ENCODE peak calls at places on chromosomes 13 and 19, in ten cellular contexts. I is ELF-1; K is activated T-cell treated with anti-CD3 and anti-CD28 coated beads, Interleukin-2, amount 50 U/mL, for 48 hours; B is COLO829; H is breast epithelium; S is ELR; L is brain microvascular endothelial cell; F is activated T-helper 2 cell treated with anti-CD3 and anti-CD28 coated beads, Interferon-gamma antibody, Interleukin-2, Interleukin-4, amounts not matched to agents 10 μg/mL and 5 μg/mL and 100 μg/mL, durations not matched to agents 14 hours and 24 hours and 36 hours; Z is naive B cell; Q is OCI-LY7. X is an unnamed sample.

GRCh38 chr13:31761951-31762350 is 22.6 kb downstream of the RXFP2 start:
- DNase-seq in S (peak), F (no peak), H (no peak), K (no peak), Q (no peak), L (peak), I (no peak), Z (no peak), B (no peak), X (no peak)

GRCh38 chr19:31515931-31516330 is 166.7 kb upstream of the TSHZ3 start:
- DNase-seq in L (no peak), Q (no peak), Z (no peak), H (no peak), S (no peak), K (no peak), F (no peak), I (no peak), B (no peak), X (no peak)

GRCh38 chr19:28855216-28855615 is 357.7 kb downstream of the UQCRFS1 start:
- DNase-seq in Q (no peak), B (no peak), F (no peak), H (no peak), S (no peak), I (no peak), L (no peak), Z (no peak), K (no peak), X (no peak)

GRCh38 chr19:1473424-1473851 is 5.6 kb downstream of the C19orf25 start:
- DNase-seq in H (no peak), B (no peak), S (no peak), I (no peak), Z (no peak), F (no peak), L (no peak), Q (no peak), K (no peak), X (no peak)

GRCh38 chr13:36915106-36915505 is 4.9 kb downstream of the SMAD9 start:
- DNase-seq in Z (no peak), H (no peak), K (no peak), S (no peak), L (no peak), I (no peak), F (no peak), B (no peak), Q (no peak), X (no peak)

GRCh38 chr13:62512194-62513141 is 1096.8 kb upstream of the PCDH20 start:
- DNase-seq in L (peak), B (peak), F (no peak), H (peak), K (peak), S (peak), Z (peak), I (peak), Q (peak), X (peak)

GRCh38 chr13:38687246-38688229 is 661 bp downstream of the FREM2 start:
- DNase-seq in Q (no peak), K (peak), I (no peak), L (peak), B (no peak), Z (no peak), H (no peak), S (peak), F (no peak), X (peak)

GRCh38 chr13:98303858-98304257 is 126.8 kb upstream of the RNF113B start:
- DNase-seq in B (no peak), Q (no peak), I (no peak), S (no peak), F (no peak), Z (no peak), L (no peak), K (no peak), H (no peak), X (no peak)

X was measured in D341Med.